ENCODE peak calls at places on chromosomes 2 and 18, in eight cellular contexts. One of them, this sample, is unnamed.

GRCh38 chr2:105674406-105674805 is 70.3 kb upstream of the NCK2 start:
- DNase-seq in body of pancreas: no peak
- DNase-seq in A549: no peak
- DNase-seq in heart left ventricle: peak
- DNase-seq in prostate gland: no peak
- DNase-seq in lower leg skin: no peak
- DNase-seq in stomach: no peak
- DNase-seq in right lobe of liver: no peak
- DNase-seq in this sample: no peak

GRCh38 chr2:236646871-236647270 is 77.2 kb downstream of the ACKR3 start:
- DNase-seq in body of pancreas: no peak
- DNase-seq in A549: no peak
- DNase-seq in heart left ventricle: no peak
- DNase-seq in prostate gland: no peak
- DNase-seq in lower leg skin: peak
- DNase-seq in stomach: no peak
- DNase-seq in right lobe of liver: no peak
- DNase-seq in this sample: no peak

GRCh38 chr2:238853218-238853617 is 5.3 kb downstream of the TWIST2 start:
- DNase-seq in body of pancreas: no peak
- DNase-seq in A549: no peak
- DNase-seq in heart left ventricle: no peak
- DNase-seq in prostate gland: no peak
- DNase-seq in lower leg skin: no peak
- DNase-seq in stomach: no peak
- DNase-seq in right lobe of liver: no peak
- DNase-seq in this sample: no peak

GRCh38 chr2:166419616-166419934 is 43.8 kb upstream of the SCN9A start:
- DNase-seq in body of pancreas: no peak
- DNase-seq in A549: no peak
- DNase-seq in heart left ventricle: no peak
- DNase-seq in prostate gland: no peak
- DNase-seq in lower leg skin: no peak
- DNase-seq in stomach: no peak
- DNase-seq in right lobe of liver: no peak
- DNase-seq in this sample: peak

GRCh38 chr2:133658020-133658903 is 90.0 kb upstream of the NCKAP5 start:
- DNase-seq in body of pancreas: no peak
- DNase-seq in A549: no peak
- DNase-seq in heart left ventricle: no peak
- DNase-seq in prostate gland: no peak
- DNase-seq in lower leg skin: no peak
- DNase-seq in stomach: no peak
- DNase-seq in right lobe of liver: no peak
- DNase-seq in this sample: no peak

GRCh38 chr2:23107341-23107941 is 277.5 kb upstream of the KLHL29 start:
- DNase-seq in body of pancreas: no peak
- DNase-seq in A549: no peak
- DNase-seq in heart left ventricle: no peak
- DNase-seq in prostate gland: no peak
- DNase-seq in lower leg skin: no peak
- DNase-seq in stomach: no peak
- DNase-seq in right lobe of liver: no peak
- DNase-seq in this sample: no peak

GRCh38 chr2:95346738-95347671 is 49.9 kb downstream of the KCNIP3 start:
- DNase-seq in body of pancreas: no peak
- DNase-seq in A549: peak
- DNase-seq in heart left ventricle: no peak
- DNase-seq in prostate gland: no peak
- DNase-seq in lower leg skin: peak
- DNase-seq in stomach: peak
- DNase-seq in right lobe of liver: no peak
- DNase-seq in this sample: peak

GRCh38 chr18:51437280-51438271 is 240.1 kb upstream of the MEX3C start:
- DNase-seq in body of pancreas: no peak
- DNase-seq in A549: no peak
- DNase-seq in heart left ventricle: no peak
- DNase-seq in prostate gland: no peak
- DNase-seq in lower leg skin: no peak
- DNase-seq in stomach: no peak
- DNase-seq in right lobe of liver: no peak
- DNase-seq in this sample: no peak

GRCh38 chr2:35428548-35428947 is 927.0 kb upstream of the CRIM1 start:
- DNase-seq in body of pancreas: peak
- DNase-seq in A549: no peak
- DNase-seq in heart left ventricle: no peak
- DNase-seq in prostate gland: peak
- DNase-seq in lower leg skin: no peak
- DNase-seq in stomach: peak
- DNase-seq in right lobe of liver: no peak
- DNase-seq in this sample: peak

GRCh38 chr2:19349911-19350677 is 8.3 kb downstream of the OSR1 start:
- DNase-seq in body of pancreas: peak
- DNase-seq in A549: no peak
- DNase-seq in heart left ventricle: peak
- DNase-seq in prostate gland: no peak
- DNase-seq in lower leg skin: peak
- DNase-seq in stomach: no peak
- DNase-seq in right lobe of liver: peak
- DNase-seq in this sample: peak

GRCh38 chr2:222709191-222709891 is 37.9 kb downstream of the MOGAT1 start:
- DNase-seq in body of pancreas: peak
- DNase-seq in A549: peak
- DNase-seq in heart left ventricle: peak
- DNase-seq in prostate gland: no peak
- DNase-seq in lower leg skin: peak
- DNase-seq in stomach: peak
- DNase-seq in right lobe of liver: peak
- DNase-seq in this sample: peak

GRCh38 chr2:234422242-234422641 is 74.6 kb downstream of the ARL4C start:
- DNase-seq in body of pancreas: no peak
- DNase-seq in A549: peak
- DNase-seq in heart left ventricle: no peak
- DNase-seq in prostate gland: no peak
- DNase-seq in lower leg skin: no peak
- DNase-seq in stomach: no peak
- DNase-seq in right lobe of liver: no peak
- DNase-seq in this sample: no peak

GRCh38 chr2:111668741-111669140 is 215.3 kb downstream of the ANAPC1 start:
- DNase-seq in body of pancreas: no peak
- DNase-seq in A549: no peak
- DNase-seq in heart left ventricle: no peak
- DNase-seq in prostate gland: no peak
- DNase-seq in lower leg skin: peak
- DNase-seq in stomach: no peak
- DNase-seq in right lobe of liver: no peak
- DNase-seq in this sample: no peak

GRCh38 chr2:11915650-11916049 is 169.2 kb downstream of the LPIN1 start:
- DNase-seq in body of pancreas: no peak
- DNase-seq in A549: no peak
- DNase-seq in heart left ventricle: no peak
- DNase-seq in prostate gland: no peak
- DNase-seq in lower leg skin: no peak
- DNase-seq in stomach: no peak
- DNase-seq in right lobe of liver: no peak
- DNase-seq in this sample: no peak

GRCh38 chr18:58496937-58497336 is 132.0 kb downstream of the ALPK2 start:
- DNase-seq in body of pancreas: no peak
- DNase-seq in A549: peak
- DNase-seq in heart left ventricle: no peak
- DNase-seq in prostate gland: no peak
- DNase-seq in lower leg skin: no peak
- DNase-seq in stomach: no peak
- DNase-seq in right lobe of liver: no peak
- DNase-seq in this sample: no peak

GRCh38 chr18:33720133-33720532 is 142.1 kb downstream of the ASXL3 start:
- DNase-seq in body of pancreas: no peak
- DNase-seq in A549: no peak
- DNase-seq in heart left ventricle: no peak
- DNase-seq in prostate gland: no peak
- DNase-seq in lower leg skin: no peak
- DNase-seq in stomach: no peak
- DNase-seq in right lobe of liver: no peak
- DNase-seq in this sample: no peak

GRCh38 chr2:217863874-217864273 is 138.9 kb downstream of the TNS1 start:
- DNase-seq in body of pancreas: no peak
- DNase-seq in A549: no peak
- DNase-seq in heart left ventricle: no peak
- DNase-seq in prostate gland: no peak
- DNase-seq in lower leg skin: no peak
- DNase-seq in stomach: no peak
- DNase-seq in right lobe of liver: no peak
- DNase-seq in this sample: no peak

GRCh38 chr2:118246726-118247125 is 158.5 kb downstream of the INSIG2 start:
- DNase-seq in body of pancreas: no peak
- DNase-seq in A549: no peak
- DNase-seq in heart left ventricle: peak
- DNase-seq in prostate gland: no peak
- DNase-seq in lower leg skin: no peak
- DNase-seq in stomach: no peak
- DNase-seq in right lobe of liver: peak
- DNase-seq in this sample: no peak

GRCh38 chr18:76771132-76771824 is 51.1 kb upstream of the ZNF236 start:
- DNase-seq in body of pancreas: no peak
- DNase-seq in A549: no peak
- DNase-seq in heart left ventricle: no peak
- DNase-seq in prostate gland: no peak
- DNase-seq in lower leg skin: peak
- DNase-seq in stomach: no peak
- DNase-seq in right lobe of liver: no peak
- DNase-seq in this sample: no peak

GRCh38 chr2:133846476-133846875 is 278.2 kb upstream of the NCKAP5 start:
- DNase-seq in body of pancreas: no peak
- DNase-seq in A549: no peak
- DNase-seq in heart left ventricle: no peak
- DNase-seq in prostate gland: no peak
- DNase-seq in lower leg skin: no peak
- DNase-seq in stomach: no peak
- DNase-seq in right lobe of liver: no peak
- DNase-seq in this sample: no peak

GRCh38 chr2:66070717-66071602 is 364.0 kb upstream of the MEIS1 start:
- DNase-seq in body of pancreas: no peak
- DNase-seq in A549: no peak
- DNase-seq in heart left ventricle: no peak
- DNase-seq in prostate gland: no peak
- DNase-seq in lower leg skin: no peak
- DNase-seq in stomach: no peak
- DNase-seq in right lobe of liver: no peak
- DNase-seq in this sample: no peak

GRCh38 chr2:231613054-231613654 is 20.5 kb downstream of the TEX44 start:
- DNase-seq in body of pancreas: no peak
- DNase-seq in A549: no peak
- DNase-seq in heart left ventricle: peak
- DNase-seq in prostate gland: no peak
- DNase-seq in lower leg skin: peak
- DNase-seq in stomach: no peak
- DNase-seq in right lobe of liver: no peak
- DNase-seq in this sample: no peak

DNA sequence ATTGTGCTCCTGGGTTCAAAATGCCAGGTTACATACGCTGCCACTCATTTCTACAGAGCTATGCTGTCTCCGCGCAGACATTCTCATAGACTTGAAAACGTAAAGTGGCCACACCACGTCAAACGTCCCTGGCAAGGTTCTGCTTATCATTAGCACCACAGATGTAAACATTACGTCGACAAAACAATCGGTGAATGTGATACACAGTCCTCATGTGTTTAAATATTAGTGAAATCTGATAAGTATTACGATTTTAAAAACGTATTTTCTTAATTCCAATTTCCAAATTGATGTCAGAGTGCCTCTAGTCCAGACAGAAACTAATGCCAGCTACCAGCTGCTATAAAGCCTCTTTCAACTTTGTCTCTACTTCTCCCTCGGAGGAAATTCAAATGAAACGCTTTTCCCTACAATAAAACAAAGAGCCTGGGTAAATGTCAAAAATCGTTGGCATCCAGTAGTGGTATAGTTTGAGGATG is 1.1 kb downstream of the STK17B start:
- DNase-seq in body of pancreas: peak
- DNase-seq in A549: peak
- DNase-seq in heart left ventricle: no peak
- DNase-seq in prostate gland: peak
- DNase-seq in lower leg skin: no peak
- DNase-seq in stomach: peak
- DNase-seq in right lobe of liver: no peak
- DNase-seq in this sample: peak
- TF ChIP-seq POLR2A in body of pancreas: peak
- TF ChIP-seq POLR2A in A549: no peak
- TF ChIP-seq POLR2A in heart left ventricle: no peak
- TF ChIP-seq POLR2A in prostate gland: peak
- TF ChIP-seq POLR2A in lower leg skin: no peak
- TF ChIP-seq POLR2A in stomach: no peak
- TF ChIP-seq POLR2A in right lobe of liver: no peak
- TF ChIP-seq POLR2A in this sample: peak

GRCh38 chr2:64268330-64268729 is 124.1 kb upstream of the PELI1 start:
- DNase-seq in body of pancreas: no peak
- DNase-seq in A549: no peak
- DNase-seq in heart left ventricle: no peak
- DNase-seq in prostate gland: no peak
- DNase-seq in lower leg skin: no peak
- DNase-seq in stomach: no peak
- DNase-seq in right lobe of liver: no peak
- DNase-seq in this sample: no peak
- TF ChIP-seq POLR2A in body of pancreas: no peak
- TF ChIP-seq POLR2A in A549: no peak
- TF ChIP-seq POLR2A in heart left ventricle: no peak
- TF ChIP-seq POLR2A in prostate gland: no peak
- TF ChIP-seq POLR2A in lower leg skin: no peak
- TF ChIP-seq POLR2A in stomach: no peak
- TF ChIP-seq POLR2A in right lobe of liver: no peak
- TF ChIP-seq POLR2A in this sample: no peak

GRCh38 chr2:70887550-70888229 is 48.0 kb upstream of the ATP6V1B1 start:
- DNase-seq in body of pancreas: peak
- DNase-seq in A549: peak
- DNase-seq in heart left ventricle: peak
- DNase-seq in prostate gland: no peak
- DNase-seq in lower leg skin: peak
- DNase-seq in stomach: peak
- DNase-seq in right lobe of liver: peak
- DNase-seq in this sample: peak
- TF ChIP-seq POLR2A in body of pancreas: peak
- TF ChIP-seq POLR2A in A549: peak
- TF ChIP-seq POLR2A in heart left ventricle: no peak
- TF ChIP-seq POLR2A in prostate gland: no peak
- TF ChIP-seq POLR2A in lower leg skin: no peak
- TF ChIP-seq POLR2A in stomach: no peak
- TF ChIP-seq POLR2A in right lobe of liver: no peak
- TF ChIP-seq POLR2A in this sample: no peak

DNA sequence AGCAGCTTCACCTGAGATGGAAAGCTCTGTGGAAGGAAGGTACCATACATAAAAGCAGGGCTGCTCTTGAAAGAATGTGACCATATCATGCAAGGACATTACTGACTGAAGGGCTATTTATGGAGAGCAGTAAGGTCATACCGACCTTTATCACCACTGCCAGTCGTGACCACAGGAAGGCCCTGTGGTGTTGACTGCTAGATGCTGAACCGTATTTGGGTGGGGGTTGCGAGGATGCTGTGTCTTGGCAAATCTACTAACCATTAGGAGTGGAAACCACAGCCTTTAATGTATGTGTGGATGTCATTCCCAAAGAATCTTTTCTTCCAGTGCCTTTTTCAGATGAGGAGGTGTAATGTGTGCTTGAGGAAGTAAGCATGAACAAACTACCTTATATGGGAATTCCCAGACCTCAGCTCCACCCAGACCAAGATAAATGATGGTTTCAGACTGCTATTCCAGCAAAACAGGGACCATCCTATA is 60.8 kb downstream of the LIMS1 start:
- DNase-seq in body of pancreas: no peak
- DNase-seq in A549: no peak
- DNase-seq in heart left ventricle: no peak
- DNase-seq in prostate gland: no peak
- DNase-seq in lower leg skin: no peak
- DNase-seq in stomach: no peak
- DNase-seq in right lobe of liver: no peak
- DNase-seq in this sample: peak
- TF ChIP-seq POLR2A in body of pancreas: no peak
- TF ChIP-seq POLR2A in A549: no peak
- TF ChIP-seq POLR2A in heart left ventricle: no peak
- TF ChIP-seq POLR2A in prostate gland: no peak
- TF ChIP-seq POLR2A in lower leg skin: no peak
- TF ChIP-seq POLR2A in stomach: no peak
- TF ChIP-seq POLR2A in right lobe of liver: no peak
- TF ChIP-seq POLR2A in this sample: peak

This sample was measured in erythroblast.